ENCODE peak calls at places on chromosomes 13 and 19, in eight cellular contexts. A, L, P, K, X, G, Q and U are unnamed samples.

GRCh38 chr19:58571575-58571947 is 1.6 kb downstream of the MZF1 start:
- DNase-seq in A (no peak), L (no peak), P (no peak), K (no peak), X (no peak), G (no peak), Q (peak), U (no peak)

GRCh38 chr19:51365211-51366049 is 758 bp downstream of the ETFB start:
- DNase-seq in A (peak), L (peak), P (no peak), K (peak), X (peak), G (peak), Q (peak), U (no peak)

GRCh38 chr19:55419089-55419488 is 11.5 kb upstream of the UBE2S start:
- DNase-seq in A (no peak), L (no peak), P (no peak), K (no peak), X (no peak), G (no peak), Q (no peak), U (no peak)

GRCh38 chr13:82506805-82507404 is 1375.4 kb downstream of the SLITRK1 start:
- DNase-seq in A (no peak), L (no peak), P (no peak), K (no peak), X (no peak), G (no peak), Q (no peak), U (no peak)

GRCh38 chr19:18776736-18777135 is 14.4 kb downstream of the COMP start:
- DNase-seq in A (no peak), L (no peak), P (no peak), K (no peak), X (no peak), G (no peak), Q (no peak), U (no peak)

GRCh38 chr13:43573361-43573740 is 213.4 kb downstream of the ENOX1 start:
- DNase-seq in A (no peak), L (no peak), P (no peak), K (peak), X (no peak), G (peak), Q (no peak), U (no peak)

GRCh38 chr13:97226013-97226412 is 3.9 kb downstream of the MBNL2 start:
- DNase-seq in A (no peak), L (no peak), P (peak), K (no peak), X (no peak), G (no peak), Q (no peak), U (no peak)

GRCh38 chr19:35224681-35225604 is 3.6 kb downstream of the FAM187B start:
- DNase-seq in A (no peak), L (no peak), P (no peak), K (no peak), X (no peak), G (no peak), Q (peak), U (no peak)

GRCh38 chr19:32317045-32317444 is 28.4 kb upstream of the ZNF507 start:
- DNase-seq in A (no peak), L (no peak), P (no peak), K (no peak), X (no peak), G (no peak), Q (no peak), U (no peak)

GRCh38 chr13:52159159-52159982 is at the start of gene NEK3:
- DNase-seq in A (peak), L (peak), P (peak), K (peak), X (peak), G (peak), Q (peak), U (peak)

GRCh38 chr13:99311137-99311536 is 3.9 kb upstream of the GPR183 start:
- DNase-seq in A (no peak), L (no peak), P (no peak), K (no peak), X (no peak), G (no peak), Q (no peak), U (no peak)

GRCh38 chr19:16470911-16471811 is 609 bp downstream of the EPS15L1 start:
- DNase-seq in A (peak), L (peak), P (peak), K (peak), X (no peak), G (peak), Q (peak), U (peak)

GRCh38 chr19:33391631-33392249 is 18.2 kb downstream of the CEBPG start:
- DNase-seq in A (no peak), L (peak), P (no peak), K (no peak), X (no peak), G (no peak), Q (no peak), U (no peak)

GRCh38 chr13:37709318-37709717 is 110.8 kb upstream of the POSTN start:
- DNase-seq in A (no peak), L (no peak), P (no peak), K (no peak), X (no peak), G (no peak), Q (no peak), U (no peak)

GRCh38 chr13:49641810-49642291 is 13.5 kb downstream of the ARL11 start:
- DNase-seq in A (peak), L (peak), P (no peak), K (peak), X (no peak), G (peak), Q (peak), U (peak)

GRCh38 chr19:46634656-46635218 is 1.3 kb downstream of the GNG8 start:
- DNase-seq in A (no peak), L (no peak), P (no peak), K (no peak), X (no peak), G (no peak), Q (no peak), U (no peak)

GRCh38 chr13:39364797-39365468 is 238.1 kb downstream of the LHFPL6 start:
- DNase-seq in A (no peak), L (no peak), P (no peak), K (peak), X (no peak), G (peak), Q (no peak), U (no peak)